ENCODE peak calls at places on chromosomes 2 and 18, in ten cellular contexts. F is psoas muscle; B is activated naive CD4-positive, alpha-beta T cell treated with anti-CD3 and anti-CD28 coated beads, Interleukin-2, amount 50 U/mL, for 16 hours; L is HS-27A; X is skeletal muscle cell; Q is WTC11; Y is NB4; P is Kasumi-1; C is occipital lobe; O is posterior vena cava. K is an unnamed sample.

GRCh38 chr2:218354850-218355443 is 1.7 kb upstream of the CATIP start:
- DNase-seq in X (no peak), F (no peak), L (no peak), C (no peak), Y (no peak), P (no peak), Q (no peak), B (no peak), O (peak; percentile 47), K (no peak)

GRCh38 chr2:47784349-47784851 is 1.5 kb downstream of the MSH6 start:
- DNase-seq in Y (no peak), P (no peak), B (no peak), C (no peak), L (no peak), F (no peak), O (no peak), X (no peak), Q (peak; percentile 27), K (no peak)

GRCh38 chr2:56357655-56358295 is 174.0 kb downstream of the CCDC85A start:
- DNase-seq in B (no peak), L (no peak), Q (no peak), X (peak; percentile 26), O (no peak), F (no peak), Y (no peak), C (no peak), P (no peak), K (peak; percentile 18)

GRCh38 chr2:524442-524841 is 152.8 kb downstream of the TMEM18 start:
- DNase-seq in Q (no peak), P (no peak), C (no peak), L (no peak), O (no peak), X (no peak), F (no peak), B (no peak), Y (no peak), K (no peak)

GRCh38 chr2:105886680-105887079 is 142.0 kb downstream of the NCK2 start:
- DNase-seq in O (no peak), L (no peak), B (no peak), Y (no peak), Q (no peak), X (no peak), C (no peak), P (no peak), F (no peak), K (no peak)

GRCh38 chr2:222708274-222708710 is 36.8 kb downstream of the MOGAT1 start:
- DNase-seq in F (peak; percentile 82), Q (peak; percentile 84), C (peak; percentile 59), X (no peak), P (peak; percentile 47), B (peak; percentile 78), Y (peak; percentile 75), L (no peak), O (peak; percentile 93), K (peak; percentile 85)

GRCh38 chr2:72744049-72744448 is 81.8 kb downstream of the EXOC6B start:
- DNase-seq in Q (no peak), X (no peak), C (no peak), B (no peak), F (no peak), O (no peak), L (no peak), P (no peak), Y (no peak), K (peak; percentile 18)

GRCh38 chr18:25299426-25299825 is 52.5 kb downstream of the ZNF521 start:
- DNase-seq in O (no peak), P (no peak), X (peak; percentile 67), Y (peak; percentile 8), Q (no peak), B (no peak), L (no peak), C (no peak), F (no peak), K (peak; percentile 73)

GRCh38 chr2:200652158-200652557 is 66.3 kb downstream of the AOX1 start:
- DNase-seq in B (no peak), X (no peak), Y (no peak), F (no peak), C (no peak), O (no peak), P (no peak), L (no peak), Q (no peak), K (no peak)

GRCh38 chr2:201644001-201644400 is 698 bp upstream of the TMEM237 start:
- DNase-seq in X (no peak), C (no peak), Q (no peak), B (no peak), L (no peak), F (no peak), P (no peak), O (no peak), Y (no peak), K (no peak)

GRCh38 chr2:240195316-240195861 is 54.9 kb upstream of the OTOS start:
- DNase-seq in F (no peak), C (no peak), X (no peak), Q (no peak), L (no peak), O (peak; percentile 36), Y (no peak), B (no peak), P (no peak), K (no peak)

GRCh38 chr2:182186132-182186735 is 200.6 kb downstream of the PPP1R1C start:
- DNase-seq in X (no peak), F (no peak), Q (no peak), O (no peak), P (peak; percentile 79), L (peak; percentile 29), C (no peak), Y (peak; percentile 41), B (no peak), K (peak; percentile 70)

GRCh38 chr2:241659150-241659739 is 21.8 kb downstream of the ATG4B start:
- DNase-seq in L (no peak), Q (peak; percentile 61), F (no peak), B (peak; percentile 48), X (peak; percentile 32), C (peak; percentile 47), O (peak; percentile 89), P (peak; percentile 32), Y (peak; percentile 74), K (peak; percentile 78)

GRCh38 chr2:127546797-127547196 is 11.3 kb downstream of the MYO7B start:
- DNase-seq in Y (no peak), X (no peak), B (no peak), O (no peak), L (no peak), C (no peak), F (no peak), P (no peak), Q (no peak), K (no peak)

GRCh38 chr2:120762341-120763061 is 26.8 kb downstream of the GLI2 start:
- DNase-seq in L (no peak), P (no peak), C (no peak), O (peak; percentile 60), F (no peak), Q (no peak), B (no peak), Y (no peak), X (no peak), K (no peak)

GRCh38 chr2:151918308-151918707 is 90.1 kb upstream of the ARL5A start:
- DNase-seq in F (no peak), L (no peak), Y (peak; percentile 71), B (no peak), Q (no peak), X (no peak), C (no peak), P (peak; percentile 99), O (no peak), K (no peak)

GRCh38 chr2:171687287-171688128 is at the start of gene DYNC1I2:
- DNase-seq in L (peak; percentile 74), B (peak; percentile 80), P (peak; percentile 100), X (peak; percentile 93), F (peak; percentile 92), Q (peak; percentile 83), O (peak; percentile 96), Y (peak; percentile 97), C (peak; percentile 92), K (peak; percentile 98)

GRCh38 chr2:238287702-238288649 is at the start of gene PER2:
- DNase-seq in B (peak; percentile 22), O (peak; percentile 88), F (peak; percentile 70), L (no peak), C (peak; percentile 50), X (peak; percentile 71), Y (peak; percentile 75), P (peak; percentile 26), Q (peak; percentile 60), K (peak; percentile 80)

GRCh38 chr2:92073036-92073814 is 2798.0 kb upstream of the TEKT4 start:
- DNase-seq in Y (no peak), L (no peak), O (peak; percentile 67), Q (no peak), B (peak; percentile 8), P (no peak), X (no peak), C (no peak), F (no peak), K (no peak)

GRCh38 chr2:234671716-234672115 is 174.8 kb upstream of the ARL4C start:
- DNase-seq in P (no peak), B (no peak), O (no peak), Y (no peak), X (no peak), Q (no peak), C (no peak), L (no peak), F (no peak), K (no peak)

GRCh38 chr2:188788621-188789020 is 185.6 kb upstream of the COL3A1 start:
- DNase-seq in L (no peak), B (no peak), C (peak; percentile 8), Y (peak; percentile 35), Q (no peak), X (peak; percentile 81), O (peak; percentile 85), F (peak; percentile 54), P (peak; percentile 85), K (peak; percentile 86)

K was measured in myocyte.